ENCODE peak calls at places on chromosome 13, in six cellular contexts. N, I, Q, M, W and H are unnamed samples.

GRCh38 chr13:42847891-42848663 is 66.7 kb downstream of the FAM216B start:
- DNase-seq in N (peak), I (no peak), Q (no peak), M (no peak), W (no peak), H (no peak)

GRCh38 chr13:113207890-113208423 is 512 bp downstream of the PCID2 start:
- DNase-seq in N (peak), I (peak), Q (peak), M (no peak), W (no peak), H (peak)

GRCh38 chr13:112626124-112626523 is 38.2 kb upstream of the TUBGCP3 start:
- DNase-seq in N (no peak), I (no peak), Q (no peak), M (no peak), W (no peak), H (no peak)

GRCh38 chr13:66972659-66973058 is 257.5 kb downstream of the PCDH9 start:
- DNase-seq in N (peak), I (no peak), Q (no peak), M (no peak), W (no peak), H (no peak)

GRCh38 chr13:109699628-109700071 is 86.7 kb downstream of the IRS2 start:
- DNase-seq in N (no peak), I (peak), Q (peak), M (no peak), W (no peak), H (no peak)

GRCh38 chr13:27621366-27622101 is at the start of gene POLR1D:
- DNase-seq in N (peak), I (peak), Q (peak), M (peak), W (peak), H (peak)

GRCh38 chr13:102571075-102571474 is 25.7 kb upstream of the TPP2 start:
- DNase-seq in N (no peak), I (peak), Q (peak), M (no peak), W (no peak), H (peak)

GRCh38 chr13:75416327-75417005 is 65.5 kb downstream of the TBC1D4 start:
- DNase-seq in N (no peak), I (no peak), Q (peak), M (no peak), W (no peak), H (no peak)

GRCh38 chr13:35965226-35965927 is 165.8 kb downstream of the DCLK1 start:
- DNase-seq in N (no peak), I (peak), Q (no peak), M (no peak), W (no peak), H (no peak)

GRCh38 chr13:109762791-109763190 is 23.6 kb downstream of the IRS2 start:
- DNase-seq in N (no peak), I (no peak), Q (no peak), M (no peak), W (no peak), H (no peak)

GRCh38 chr13:32261567-32261966 is 53.6 kb downstream of the ZAR1L start:
- DNase-seq in N (peak), I (peak), Q (peak), M (no peak), W (no peak), H (peak)

GRCh38 chr13:51435002-51435578 is 17.7 kb downstream of the INTS6 start:
- DNase-seq in N (peak), I (no peak), Q (peak), M (no peak), W (no peak), H (peak)

GRCh38 chr13:91647361-91647970 is 249.0 kb downstream of the GPC5 start:
- DNase-seq in N (no peak), I (peak), Q (peak), M (no peak), W (no peak), H (peak)

GRCh38 chr13:37868691-37869505 is 674 bp downstream of the TRPC4 start:
- DNase-seq in N (peak), I (no peak), Q (peak), M (no peak), W (no peak), H (no peak)

GRCh38 chr13:110869805-110870706 is 44.8 kb downstream of the ANKRD10 start:
- DNase-seq in N (peak), I (peak), Q (peak), M (no peak), W (no peak), H (peak)

GRCh38 chr13:105474983-105475382 is 1060.5 kb downstream of the EFNB2 start:
- DNase-seq in N (no peak), I (no peak), Q (peak), M (no peak), W (no peak), H (no peak)
- H3K4me3 ChIP-seq in N (no peak), I (no peak), Q (no peak), M (no peak), W (no peak), H (no peak)

DNA sequence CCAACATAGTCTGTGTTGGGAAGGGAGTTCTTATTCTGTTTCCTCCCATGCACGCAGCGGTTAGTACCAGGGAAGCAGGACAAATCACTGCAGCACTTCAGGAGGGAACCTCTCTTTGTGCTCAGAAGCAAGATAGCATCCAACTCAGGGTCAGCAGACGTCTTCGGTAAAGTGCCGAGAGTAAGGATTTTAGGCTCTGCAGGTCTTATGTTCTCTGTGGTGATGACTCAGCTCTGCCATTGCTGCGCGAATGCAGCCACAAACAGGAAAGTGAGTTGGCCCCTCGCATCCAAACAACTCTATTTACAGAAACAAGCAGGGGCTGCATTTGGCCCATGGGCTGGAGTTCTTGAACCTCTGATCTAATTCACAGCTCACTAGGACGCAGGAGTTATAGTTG is 122.1 kb upstream of the SPATA13 start:
- DNase-seq in N (peak), I (no peak), Q (peak), M (no peak), W (no peak), H (peak)
- H3K4me3 ChIP-seq in N (no peak), I (no peak), Q (no peak), M (no peak), W (no peak), H (peak)

GRCh38 chr13:95865080-95865597 is 188.1 kb downstream of the UGGT2 start:
- DNase-seq in N (peak), I (no peak), Q (no peak), M (no peak), W (no peak), H (no peak)
- H3K4me3 ChIP-seq in N (no peak), I (no peak), Q (no peak), M (no peak), W (no peak), H (no peak)

GRCh38 chr13:73417012-73417615 is 358.3 kb downstream of the KLF5 start:
- DNase-seq in N (peak), I (no peak), Q (peak), M (no peak), W (no peak), H (peak)
- H3K4me3 ChIP-seq in N (no peak), I (no peak), Q (no peak), M (no peak), W (no peak), H (no peak)

GRCh38 chr13:76994281-76994680 is 2.4 kb downstream of the CLN5 start:
- DNase-seq in N (no peak), I (no peak), Q (no peak), M (no peak), W (no peak), H (peak)

GRCh38 chr13:76991796-76992547 is at the start of gene CLN5:
- DNase-seq in N (peak), I (peak), Q (peak), M (peak), W (peak), H (peak)

GRCh38 chr13:76992548-76993001 is 694 bp downstream of the CLN5 start:
- DNase-seq in N (peak), I (no peak), Q (peak), M (peak), W (peak), H (peak)

GRCh38 chr13:76993021-76993420 is 1.1 kb downstream of the CLN5 start:
- DNase-seq in N (no peak), I (no peak), Q (no peak), M (no peak), W (no peak), H (peak)

DNA sequence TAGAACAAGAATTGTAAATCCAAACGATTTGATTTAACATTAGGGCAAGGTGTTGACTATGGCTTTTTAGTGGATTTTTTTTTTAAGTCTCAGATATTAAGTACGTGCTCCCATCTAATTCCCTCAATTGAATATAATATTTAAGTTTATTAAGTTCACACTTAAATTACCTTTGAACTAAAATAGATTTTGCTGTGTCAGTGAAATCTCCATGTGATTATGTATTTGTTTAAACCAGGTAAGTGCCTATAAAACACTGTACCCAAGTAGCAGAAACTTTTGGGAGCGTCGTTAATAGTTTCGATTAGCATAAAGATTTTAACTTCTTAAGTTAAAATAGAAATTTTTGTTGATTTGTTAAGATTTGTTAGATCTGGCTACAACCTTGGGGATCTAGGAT is 1.6 kb downstream of the CLN5 start:
- DNase-seq in N (no peak), I (no peak), Q (no peak), M (no peak), W (no peak), H (no peak)
- H3K4me3 ChIP-seq in N (peak), I (peak), Q (no peak), M (peak), W (no peak), H (peak)